ENCODE peak calls at places on chromosomes 11 and 22, in four cellular contexts. One of them, this sample, is unnamed.

GRCh38 chr22:17990942-17991341 is 33.4 kb downstream of the MICAL3 start:
- DNase-seq in GM12878: no peak
- DNase-seq in K562: no peak
- DNase-seq in HepG2: no peak
- DNase-seq in this sample: no peak

GRCh38 chr11:125460275-125460674 is 35.8 kb downstream of the FEZ1 start:
- DNase-seq in GM12878: no peak
- DNase-seq in K562: no peak
- DNase-seq in HepG2: no peak
- DNase-seq in this sample: no peak

GRCh38 chr22:35032571-35032970 is 33.4 kb upstream of the ISX start:
- DNase-seq in GM12878: no peak
- DNase-seq in K562: no peak
- DNase-seq in HepG2: no peak
- DNase-seq in this sample: no peak

GRCh38 chr11:117822031-117822521 is 2.5 kb downstream of the FXYD2 start:
- DNase-seq in GM12878: no peak
- DNase-seq in K562: peak; percentile 52
- DNase-seq in HepG2: no peak
- DNase-seq in this sample: peak; percentile 80

GRCh38 chr11:116807601-116808261 is 15.4 kb downstream of the APOA4 start:
- DNase-seq in GM12878: no peak
- DNase-seq in K562: no peak
- DNase-seq in HepG2: no peak
- DNase-seq in this sample: no peak

GRCh38 chr22:27065259-27065658 is 407.9 kb downstream of the MIAT start:
- DNase-seq in GM12878: no peak
- DNase-seq in K562: no peak
- DNase-seq in HepG2: no peak
- DNase-seq in this sample: no peak

GRCh38 chr22:29724843-29725242 is 5.0 kb downstream of the CABP7 start:
- DNase-seq in GM12878: no peak
- DNase-seq in K562: no peak
- DNase-seq in HepG2: no peak
- DNase-seq in this sample: no peak

GRCh38 chr11:41413843-41414242 is 45.6 kb downstream of the LRRC4C start:
- DNase-seq in GM12878: no peak
- DNase-seq in K562: no peak
- DNase-seq in HepG2: no peak
- DNase-seq in this sample: no peak

GRCh38 chr22:31125521-31126117 is 2.9 kb downstream of the INPP5J start:
- DNase-seq in GM12878: no peak
- DNase-seq in K562: no peak
- DNase-seq in HepG2: no peak
- DNase-seq in this sample: no peak

DNA sequence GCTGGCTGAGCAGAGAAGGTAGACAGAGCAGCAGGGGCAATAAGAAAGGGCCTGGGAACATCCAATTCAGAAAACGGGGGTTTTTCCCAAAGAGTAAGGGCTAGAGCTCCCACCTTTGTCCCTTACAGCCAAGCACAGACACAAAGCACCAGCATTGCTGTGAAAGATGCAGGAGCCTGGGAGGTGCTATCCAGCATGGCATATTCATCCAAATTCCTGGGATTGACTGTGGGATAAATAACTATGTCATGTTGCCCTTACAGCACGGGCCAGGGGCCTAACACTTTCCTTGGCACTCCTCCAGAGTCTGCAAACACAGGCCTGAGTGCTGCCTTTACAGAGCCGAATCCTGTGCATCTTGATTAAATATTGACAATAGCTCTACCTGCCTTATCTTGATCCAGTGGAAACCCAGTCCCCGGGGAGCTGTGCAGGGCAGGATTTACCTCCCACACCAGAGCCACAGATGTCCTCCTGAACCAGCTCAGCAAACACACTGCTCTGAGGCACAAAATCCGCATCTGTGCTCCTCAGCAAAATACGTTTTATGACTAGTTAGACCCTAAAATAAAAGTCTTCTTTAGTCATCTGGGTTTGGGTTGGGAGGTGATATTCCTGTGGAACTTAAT is 36.3 kb downstream of the POU2AF3 start:
- DNase-seq in GM12878: no peak
- DNase-seq in K562: no peak
- DNase-seq in HepG2: peak; percentile 99
- DNase-seq in this sample: no peak
- TF ChIP-seq BRCA1 in GM12878: no peak
- TF ChIP-seq BRCA1 in K562: no peak
- TF ChIP-seq BRCA1 in HepG2: no peak
- TF ChIP-seq BRCA1 in this sample: no peak

GRCh38 chr11:47512701-47513100 is 40.2 kb downstream of the CELF1 start:
- DNase-seq in GM12878: no peak
- DNase-seq in K562: no peak
- DNase-seq in HepG2: no peak
- DNase-seq in this sample: no peak
- TF ChIP-seq BRCA1 in GM12878: no peak
- TF ChIP-seq BRCA1 in K562: no peak
- TF ChIP-seq BRCA1 in HepG2: no peak
- TF ChIP-seq BRCA1 in this sample: no peak

GRCh38 chr11:61913699-61914395 is 3.5 kb downstream of the RAB3IL1 start:
- DNase-seq in GM12878: no peak
- DNase-seq in K562: no peak
- DNase-seq in HepG2: no peak
- DNase-seq in this sample: peak; percentile 40
- TF ChIP-seq BRCA1 in GM12878: no peak
- TF ChIP-seq BRCA1 in K562: no peak
- TF ChIP-seq BRCA1 in HepG2: no peak
- TF ChIP-seq BRCA1 in this sample: no peak

GRCh38 chr22:39151329-39151975 is 1.0 kb downstream of the CBX7 start:
- DNase-seq in GM12878: no peak
- DNase-seq in K562: no peak
- DNase-seq in HepG2: no peak
- DNase-seq in this sample: no peak

GRCh38 chr22:39149915-39150847 is 2.3 kb downstream of the CBX7 start:
- DNase-seq in GM12878: no peak
- DNase-seq in K562: no peak
- DNase-seq in HepG2: peak; percentile 31
- DNase-seq in this sample: no peak

GRCh38 chr22:39152024-39152510 is 413 bp downstream of the CBX7 start:
- DNase-seq in GM12878: no peak
- DNase-seq in K562: no peak
- DNase-seq in HepG2: no peak
- DNase-seq in this sample: no peak

GRCh38 chr22:39152511-39153219 is at the start of gene CBX7:
- DNase-seq in GM12878: peak; percentile 46
- DNase-seq in K562: peak; percentile 96
- DNase-seq in HepG2: peak; percentile 49
- DNase-seq in this sample: no peak

DNA sequence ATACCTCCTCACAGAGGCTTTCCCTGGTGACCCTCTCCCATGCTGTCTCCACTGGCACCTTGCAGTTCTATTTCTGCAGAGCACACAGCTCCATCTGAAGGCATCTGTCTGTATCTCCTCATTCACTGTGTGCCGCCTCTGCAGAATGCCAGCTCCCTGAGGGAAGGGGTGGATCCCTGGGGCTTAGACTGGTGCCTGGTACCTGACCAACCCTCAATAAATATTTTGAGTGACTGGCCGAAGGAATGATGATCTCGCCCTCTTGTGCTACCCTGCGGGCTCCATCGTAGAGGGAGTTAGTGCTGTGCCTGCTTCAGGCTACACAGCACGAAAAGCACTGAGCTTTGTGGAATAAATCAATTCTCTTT is 1.6 kb downstream of the CBX7 start:
- DNase-seq in GM12878: no peak
- DNase-seq in K562: no peak
- DNase-seq in HepG2: no peak
- DNase-seq in this sample: no peak
- TF ChIP-seq BRCA1 in GM12878: no peak
- TF ChIP-seq BRCA1 in K562: no peak
- TF ChIP-seq BRCA1 in HepG2: no peak
- TF ChIP-seq BRCA1 in this sample: no peak

GRCh38 chr11:114774599-114775365 is 96.5 kb downstream of the NXPE2 start:
- DNase-seq in GM12878: no peak
- DNase-seq in K562: peak; percentile 59
- DNase-seq in HepG2: peak; percentile 51
- DNase-seq in this sample: peak; percentile 50
- TF ChIP-seq BRCA1 in GM12878: no peak
- TF ChIP-seq BRCA1 in K562: no peak
- TF ChIP-seq BRCA1 in HepG2: no peak
- TF ChIP-seq BRCA1 in this sample: no peak

GRCh38 chr22:43060213-43060612 is 29.0 kb downstream of the TTLL1 start:
- DNase-seq in GM12878: no peak
- DNase-seq in K562: peak; percentile 53
- DNase-seq in HepG2: peak; percentile 32
- DNase-seq in this sample: peak; percentile 54
- TF ChIP-seq BRCA1 in GM12878: no peak
- TF ChIP-seq BRCA1 in K562: no peak
- TF ChIP-seq BRCA1 in HepG2: no peak
- TF ChIP-seq BRCA1 in this sample: no peak

GRCh38 chr11:33941637-33942160 is 49.8 kb upstream of the LMO2 start:
- DNase-seq in GM12878: peak; percentile 33
- DNase-seq in K562: peak; percentile 81
- DNase-seq in HepG2: no peak
- DNase-seq in this sample: no peak
- TF ChIP-seq BRCA1 in GM12878: no peak
- TF ChIP-seq BRCA1 in K562: no peak
- TF ChIP-seq BRCA1 in HepG2: no peak
- TF ChIP-seq BRCA1 in this sample: no peak

This sample was measured in H1.